ENCODE peak calls at places on chromosomes 13 and 19, in eight cellular contexts. One of them, this sample, is unnamed.
A peak's percentile ranks its signal among the peaks of the same experiment; 100 is the strongest.

GRCh38 chr19:8334458-8335342 is 8.4 kb downstream of the KANK3 start:
- DNase-seq in mucosa of descending colon: peak; percentile 74
- DNase-seq in transverse colon: peak; percentile 69
- DNase-seq in GM12878: no peak
- DNase-seq in cardiac muscle cell: peak; percentile 77
- DNase-seq in psoas muscle: no peak
- DNase-seq in osteoblast: peak; percentile 95
- DNase-seq in effector memory CD4-positive, alpha-beta T cell: no peak
- DNase-seq in this sample: peak; percentile 72

GRCh38 chr13:44448373-44448772 is 74.7 kb downstream of the SERP2 start:
- DNase-seq in psoas muscle: no peak
- DNase-seq in mucosa of descending colon: no peak
- DNase-seq in transverse colon: no peak
- DNase-seq in GM12878: no peak
- DNase-seq in osteoblast: no peak
- DNase-seq in cardiac muscle cell: no peak
- DNase-seq in effector memory CD4-positive, alpha-beta T cell: no peak
- DNase-seq in this sample: no peak

GRCh38 chr19:46603195-46603637 is 2.1 kb downstream of the CALM3 start:
- DNase-seq in cardiac muscle cell: no peak
- DNase-seq in psoas muscle: no peak
- DNase-seq in GM12878: no peak
- DNase-seq in osteoblast: peak; percentile 68
- DNase-seq in transverse colon: peak; percentile 77
- DNase-seq in effector memory CD4-positive, alpha-beta T cell: no peak
- DNase-seq in mucosa of descending colon: peak; percentile 75
- DNase-seq in this sample: peak; percentile 59

GRCh38 chr13:48403151-48403631 is 9.7 kb downstream of the LPAR6 start:
- DNase-seq in mucosa of descending colon: no peak
- DNase-seq in osteoblast: no peak
- DNase-seq in cardiac muscle cell: peak; percentile 67
- DNase-seq in GM12878: peak; percentile 40
- DNase-seq in transverse colon: no peak
- DNase-seq in psoas muscle: no peak
- DNase-seq in effector memory CD4-positive, alpha-beta T cell: no peak
- DNase-seq in this sample: no peak

GRCh38 chr13:43433691-43434121 is 353.1 kb downstream of the ENOX1 start:
- DNase-seq in cardiac muscle cell: no peak
- DNase-seq in effector memory CD4-positive, alpha-beta T cell: no peak
- DNase-seq in psoas muscle: no peak
- DNase-seq in transverse colon: no peak
- DNase-seq in osteoblast: no peak
- DNase-seq in GM12878: no peak
- DNase-seq in mucosa of descending colon: no peak
- DNase-seq in this sample: no peak

GRCh38 chr19:56162258-56162657 is 13.6 kb upstream of the GALP start:
- DNase-seq in effector memory CD4-positive, alpha-beta T cell: no peak
- DNase-seq in psoas muscle: no peak
- DNase-seq in transverse colon: no peak
- DNase-seq in mucosa of descending colon: no peak
- DNase-seq in cardiac muscle cell: peak; percentile 37
- DNase-seq in GM12878: no peak
- DNase-seq in osteoblast: peak; percentile 88
- DNase-seq in this sample: no peak

GRCh38 chr13:31891472-31891871 is 140.1 kb upstream of the FRY start:
- DNase-seq in osteoblast: no peak
- DNase-seq in psoas muscle: no peak
- DNase-seq in transverse colon: no peak
- DNase-seq in mucosa of descending colon: no peak
- DNase-seq in cardiac muscle cell: no peak
- DNase-seq in GM12878: no peak
- DNase-seq in effector memory CD4-positive, alpha-beta T cell: no peak
- DNase-seq in this sample: peak; percentile 65

GRCh38 chr19:48963371-48964204 is 1.5 kb upstream of the FTL start:
- DNase-seq in cardiac muscle cell: peak; percentile 76
- DNase-seq in psoas muscle: peak; percentile 80
- DNase-seq in effector memory CD4-positive, alpha-beta T cell: peak; percentile 23
- DNase-seq in GM12878: no peak
- DNase-seq in transverse colon: peak; percentile 88
- DNase-seq in osteoblast: peak; percentile 95
- DNase-seq in mucosa of descending colon: peak; percentile 92
- DNase-seq in this sample: peak; percentile 77

GRCh38 chr13:41587490-41587889 is 130.1 kb downstream of the RGCC start:
- DNase-seq in psoas muscle: no peak
- DNase-seq in GM12878: no peak
- DNase-seq in cardiac muscle cell: no peak
- DNase-seq in effector memory CD4-positive, alpha-beta T cell: peak; percentile 0
- DNase-seq in osteoblast: no peak
- DNase-seq in transverse colon: no peak
- DNase-seq in mucosa of descending colon: no peak
- DNase-seq in this sample: no peak

GRCh38 chr13:75178436-75178835 is 303.5 kb downstream of the TBC1D4 start:
- DNase-seq in psoas muscle: no peak
- DNase-seq in osteoblast: no peak
- DNase-seq in mucosa of descending colon: no peak
- DNase-seq in effector memory CD4-positive, alpha-beta T cell: no peak
- DNase-seq in cardiac muscle cell: no peak
- DNase-seq in transverse colon: no peak
- DNase-seq in GM12878: no peak
- DNase-seq in this sample: no peak

GRCh38 chr13:77988355-77988754 is 69.7 kb upstream of the EDNRB start:
- DNase-seq in effector memory CD4-positive, alpha-beta T cell: no peak
- DNase-seq in transverse colon: no peak
- DNase-seq in GM12878: no peak
- DNase-seq in psoas muscle: no peak
- DNase-seq in cardiac muscle cell: peak; percentile 8
- DNase-seq in osteoblast: no peak
- DNase-seq in mucosa of descending colon: no peak
- DNase-seq in this sample: no peak

GRCh38 chr13:42643076-42643475 is 69.1 kb downstream of the TNFSF11 start:
- DNase-seq in GM12878: no peak
- DNase-seq in psoas muscle: no peak
- DNase-seq in effector memory CD4-positive, alpha-beta T cell: no peak
- DNase-seq in transverse colon: no peak
- DNase-seq in cardiac muscle cell: no peak
- DNase-seq in mucosa of descending colon: no peak
- DNase-seq in osteoblast: no peak
- DNase-seq in this sample: no peak

GRCh38 chr19:3961007-3961406 is 9.9 kb downstream of the DAPK3 start:
- DNase-seq in osteoblast: no peak
- DNase-seq in cardiac muscle cell: no peak
- DNase-seq in transverse colon: no peak
- DNase-seq in GM12878: no peak
- DNase-seq in psoas muscle: no peak
- DNase-seq in mucosa of descending colon: no peak
- DNase-seq in effector memory CD4-positive, alpha-beta T cell: no peak
- DNase-seq in this sample: no peak

GRCh38 chr19:33868821-33869412 is 72.2 kb downstream of the KCTD15 start:
- DNase-seq in cardiac muscle cell: peak; percentile 51
- DNase-seq in psoas muscle: peak; percentile 37
- DNase-seq in effector memory CD4-positive, alpha-beta T cell: no peak
- DNase-seq in GM12878: no peak
- DNase-seq in mucosa of descending colon: no peak
- DNase-seq in transverse colon: peak; percentile 14
- DNase-seq in osteoblast: no peak
- DNase-seq in this sample: peak; percentile 35

GRCh38 chr19:377801-378581 is 31.0 kb downstream of the C2CD4C start:
- DNase-seq in cardiac muscle cell: no peak
- DNase-seq in GM12878: no peak
- DNase-seq in transverse colon: no peak
- DNase-seq in mucosa of descending colon: no peak
- DNase-seq in effector memory CD4-positive, alpha-beta T cell: no peak
- DNase-seq in psoas muscle: no peak
- DNase-seq in osteoblast: peak; percentile 78
- DNase-seq in this sample: no peak

GRCh38 chr19:46913852-46914430 is 53.1 kb downstream of the ARHGAP35 start:
- DNase-seq in psoas muscle: no peak
- DNase-seq in GM12878: peak; percentile 16
- DNase-seq in effector memory CD4-positive, alpha-beta T cell: no peak
- DNase-seq in mucosa of descending colon: no peak
- DNase-seq in transverse colon: no peak
- DNase-seq in cardiac muscle cell: no peak
- DNase-seq in osteoblast: peak; percentile 82
- DNase-seq in this sample: no peak

GRCh38 chr13:70623260-70623659 is 515.0 kb upstream of the KLHL1 start:
- DNase-seq in cardiac muscle cell: peak; percentile 21
- DNase-seq in GM12878: no peak
- DNase-seq in osteoblast: peak; percentile 34
- DNase-seq in effector memory CD4-positive, alpha-beta T cell: no peak
- DNase-seq in mucosa of descending colon: no peak
- DNase-seq in psoas muscle: no peak
- DNase-seq in transverse colon: no peak
- DNase-seq in this sample: no peak

GRCh38 chr13:20303636-20304035 is 71.5 kb upstream of the GJB6 start:
- DNase-seq in psoas muscle: no peak
- DNase-seq in effector memory CD4-positive, alpha-beta T cell: no peak
- DNase-seq in cardiac muscle cell: no peak
- DNase-seq in mucosa of descending colon: no peak
- DNase-seq in transverse colon: no peak
- DNase-seq in GM12878: no peak
- DNase-seq in osteoblast: no peak
- DNase-seq in this sample: no peak

GRCh38 chr13:100131863-100132574 is 43.1 kb downstream of the PCCA start:
- DNase-seq in cardiac muscle cell: peak; percentile 77
- DNase-seq in mucosa of descending colon: no peak
- DNase-seq in effector memory CD4-positive, alpha-beta T cell: no peak
- DNase-seq in transverse colon: no peak
- DNase-seq in GM12878: no peak
- DNase-seq in osteoblast: peak; percentile 94
- DNase-seq in psoas muscle: no peak
- DNase-seq in this sample: no peak

GRCh38 chr19:30360378-30361106 is 11.6 kb upstream of the ZNF536 start:
- DNase-seq in transverse colon: no peak
- DNase-seq in effector memory CD4-positive, alpha-beta T cell: no peak
- DNase-seq in mucosa of descending colon: no peak
- DNase-seq in psoas muscle: no peak
- DNase-seq in osteoblast: peak; percentile 73
- DNase-seq in GM12878: no peak
- DNase-seq in cardiac muscle cell: no peak
- DNase-seq in this sample: peak; percentile 3

GRCh38 chr13:81021284-81021683 is 680.4 kb upstream of the SPRY2 start:
- DNase-seq in osteoblast: no peak
- DNase-seq in psoas muscle: no peak
- DNase-seq in effector memory CD4-positive, alpha-beta T cell: no peak
- DNase-seq in GM12878: no peak
- DNase-seq in mucosa of descending colon: no peak
- DNase-seq in transverse colon: no peak
- DNase-seq in cardiac muscle cell: no peak
- DNase-seq in this sample: no peak

GRCh38 chr13:33217256-33217655 is 68.3 kb downstream of the STARD13 start:
- DNase-seq in effector memory CD4-positive, alpha-beta T cell: no peak
- DNase-seq in cardiac muscle cell: no peak
- DNase-seq in transverse colon: no peak
- DNase-seq in GM12878: no peak
- DNase-seq in mucosa of descending colon: no peak
- DNase-seq in osteoblast: no peak
- DNase-seq in psoas muscle: no peak
- DNase-seq in this sample: no peak
- H3K4me1 ChIP-seq in effector memory CD4-positive, alpha-beta T cell: no peaks in the 10 kb centered on the region
- H3K4me1 ChIP-seq in cardiac muscle cell: peaks cover 32% of the 10 kb centered on the region
- H3K4me1 ChIP-seq in transverse colon: peaks cover 21% of the 10 kb centered on the region
- H3K4me1 ChIP-seq in GM12878: no peaks in the 10 kb centered on the region
- H3K4me1 ChIP-seq in mucosa of descending colon: peaks cover 20% of the 10 kb centered on the region
- H3K4me1 ChIP-seq in osteoblast: peaks cover 53% of the 10 kb centered on the region
- H3K4me1 ChIP-seq in psoas muscle: peaks cover 12% of the 10 kb centered on the region
- H3K4me1 ChIP-seq in this sample: peaks cover 21% of the 10 kb centered on the region

GRCh38 chr19:50435221-50435620 is 2.5 kb downstream of the MYBPC2 start:
- DNase-seq in GM12878: no peak
- DNase-seq in transverse colon: no peak
- DNase-seq in mucosa of descending colon: no peak
- DNase-seq in osteoblast: peak; percentile 48
- DNase-seq in effector memory CD4-positive, alpha-beta T cell: no peak
- DNase-seq in psoas muscle: no peak
- DNase-seq in cardiac muscle cell: no peak
- DNase-seq in this sample: no peak
- H3K4me1 ChIP-seq in GM12878: peaks cover 32% of the 10 kb centered on the region
- H3K4me1 ChIP-seq in transverse colon: peaks cover 6% of the 10 kb centered on the region
- H3K4me1 ChIP-seq in mucosa of descending colon: peaks cover 4% of the 10 kb centered on the region
- H3K4me1 ChIP-seq in osteoblast: peaks cover 5% of the 10 kb centered on the region
- H3K4me1 ChIP-seq in effector memory CD4-positive, alpha-beta T cell: peaks cover 13% of the 10 kb centered on the region
- H3K4me1 ChIP-seq in psoas muscle: peaks cover 13% of the 10 kb centered on the region
- H3K4me1 ChIP-seq in cardiac muscle cell: peaks cover 4% of the 10 kb centered on the region
- H3K4me1 ChIP-seq in this sample: peaks cover 22% of the 10 kb centered on the region

GRCh38 chr13:74082741-74083160 is 51.5 kb downstream of the KLF12 start:
- DNase-seq in effector memory CD4-positive, alpha-beta T cell: no peak
- DNase-seq in cardiac muscle cell: no peak
- DNase-seq in psoas muscle: no peak
- DNase-seq in mucosa of descending colon: no peak
- DNase-seq in transverse colon: no peak
- DNase-seq in GM12878: no peak
- DNase-seq in osteoblast: no peak
- DNase-seq in this sample: no peak

GRCh38 chr13:74090397-74090796 is 43.8 kb downstream of the KLF12 start:
- DNase-seq in mucosa of descending colon: no peak
- DNase-seq in cardiac muscle cell: no peak
- DNase-seq in effector memory CD4-positive, alpha-beta T cell: no peak
- DNase-seq in psoas muscle: no peak
- DNase-seq in GM12878: no peak
- DNase-seq in transverse colon: no peak
- DNase-seq in osteoblast: no peak
- DNase-seq in this sample: no peak

GRCh38 chr13:74084375-74084902 is 49.8 kb downstream of the KLF12 start:
- DNase-seq in cardiac muscle cell: no peak
- DNase-seq in transverse colon: no peak
- DNase-seq in mucosa of descending colon: no peak
- DNase-seq in effector memory CD4-positive, alpha-beta T cell: no peak
- DNase-seq in osteoblast: peak; percentile 72
- DNase-seq in GM12878: no peak
- DNase-seq in psoas muscle: no peak
- DNase-seq in this sample: no peak

GRCh38 chr13:74090869-74091605 is 43.2 kb downstream of the KLF12 start:
- DNase-seq in transverse colon: no peak
- DNase-seq in psoas muscle: no peak
- DNase-seq in mucosa of descending colon: no peak
- DNase-seq in effector memory CD4-positive, alpha-beta T cell: no peak
- DNase-seq in cardiac muscle cell: no peak
- DNase-seq in osteoblast: peak; percentile 55
- DNase-seq in GM12878: no peak
- DNase-seq in this sample: no peak

DNA sequence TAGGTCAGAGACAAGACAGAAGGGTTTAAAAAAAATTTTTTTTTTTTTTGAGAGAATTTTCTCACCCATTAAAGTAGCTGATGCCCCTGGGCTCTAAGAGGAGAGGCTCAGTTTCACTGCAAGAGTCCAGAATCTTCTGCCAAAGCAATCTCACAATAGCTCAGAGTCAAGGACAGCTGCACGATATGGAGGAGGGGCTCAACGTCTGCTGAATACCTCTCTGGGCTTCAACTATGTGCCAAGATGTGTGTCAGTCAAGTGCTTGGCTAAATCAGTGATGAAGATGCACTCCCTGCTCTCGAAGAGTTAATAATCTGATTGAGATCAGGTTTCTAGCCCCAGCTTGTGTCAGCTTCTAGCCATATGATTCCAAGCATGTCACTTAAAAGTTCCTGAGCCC is 46.9 kb downstream of the KLF12 start:
- DNase-seq in osteoblast: no peak
- DNase-seq in GM12878: no peak
- DNase-seq in cardiac muscle cell: no peak
- DNase-seq in transverse colon: no peak
- DNase-seq in effector memory CD4-positive, alpha-beta T cell: no peak
- DNase-seq in psoas muscle: no peak
- DNase-seq in mucosa of descending colon: no peak
- DNase-seq in this sample: no peak
- H3K4me1 ChIP-seq in osteoblast: peaks cover 13% of the 10 kb centered on the region
- H3K4me1 ChIP-seq in GM12878: no peaks in the 10 kb centered on the region
- H3K4me1 ChIP-seq in cardiac muscle cell: peaks cover 12% of the 10 kb centered on the region
- H3K4me1 ChIP-seq in transverse colon: no peaks in the 10 kb centered on the region
- H3K4me1 ChIP-seq in effector memory CD4-positive, alpha-beta T cell: peaks cover 19% of the 10 kb centered on the region
- H3K4me1 ChIP-seq in psoas muscle: peaks cover 27% of the 10 kb centered on the region
- H3K4me1 ChIP-seq in mucosa of descending colon: no peaks in the 10 kb centered on the region
- H3K4me1 ChIP-seq in this sample: peaks cover 19% of the 10 kb centered on the region

GRCh38 chr13:114096811-114097503 is 35.5 kb downstream of the RASA3 start:
- DNase-seq in effector memory CD4-positive, alpha-beta T cell: no peak
- DNase-seq in GM12878: no peak
- DNase-seq in cardiac muscle cell: no peak
- DNase-seq in transverse colon: no peak
- DNase-seq in psoas muscle: no peak
- DNase-seq in osteoblast: peak; percentile 80
- DNase-seq in mucosa of descending colon: peak; percentile 34
- DNase-seq in this sample: no peak
- H3K4me1 ChIP-seq in effector memory CD4-positive, alpha-beta T cell: peaks cover 37% of the 10 kb centered on the region
- H3K4me1 ChIP-seq in GM12878: no peaks in the 10 kb centered on the region
- H3K4me1 ChIP-seq in cardiac muscle cell: peaks cover 29% of the 10 kb centered on the region
- H3K4me1 ChIP-seq in transverse colon: peaks cover 17% of the 10 kb centered on the region
- H3K4me1 ChIP-seq in psoas muscle: peaks cover 37% of the 10 kb centered on the region
- H3K4me1 ChIP-seq in osteoblast: peaks cover 12% of the 10 kb centered on the region
- H3K4me1 ChIP-seq in mucosa of descending colon: no peaks in the 10 kb centered on the region
- H3K4me1 ChIP-seq in this sample: peaks cover 29% of the 10 kb centered on the region